ENCODE peak calls at places on chromosomes 4 and X, in four cellular contexts. One of them, this sample, is unnamed.
A peak's percentile ranks its signal among the peaks of the same experiment; 100 is the strongest.

GRCh38 chrX:100745806-100746537 is 14.1 kb upstream of the SYTL4 start:
- DNase-seq in CD8-positive, alpha-beta T cell: no peak
- DNase-seq in iPS DF 6.9: no peak
- DNase-seq in lower lobe of right lung: no peak
- DNase-seq in this sample: no peak

GRCh38 chrX:150165776-150166610 is 197.1 kb upstream of the MAMLD1 start:
- DNase-seq in CD8-positive, alpha-beta T cell: no peak
- DNase-seq in lower lobe of right lung: no peak
- DNase-seq in iPS DF 6.9: no peak
- DNase-seq in this sample: no peak

GRCh38 chr4:139050436-139050835 is 34.9 kb downstream of the NOCT start:
- DNase-seq in CD8-positive, alpha-beta T cell: no peak
- DNase-seq in iPS DF 6.9: no peak
- DNase-seq in lower lobe of right lung: no peak
- DNase-seq in this sample: no peak

GRCh38 chrX:123647244-123647643 is 85.6 kb downstream of the THOC2 start:
- DNase-seq in lower lobe of right lung: no peak
- DNase-seq in CD8-positive, alpha-beta T cell: no peak
- DNase-seq in iPS DF 6.9: no peak
- DNase-seq in this sample: no peak

GRCh38 chr4:7194251-7195137 is 2.2 kb downstream of the SORCS2 start:
- DNase-seq in lower lobe of right lung: peak; percentile 83
- DNase-seq in CD8-positive, alpha-beta T cell: no peak
- DNase-seq in iPS DF 6.9: no peak
- DNase-seq in this sample: peak; percentile 42

GRCh38 chrX:153869473-153870287 is 16.3 kb downstream of the L1CAM start:
- DNase-seq in iPS DF 6.9: no peak
- DNase-seq in CD8-positive, alpha-beta T cell: no peak
- DNase-seq in lower lobe of right lung: no peak
- DNase-seq in this sample: no peak

GRCh38 chr4:138439143-138439581 is 197.0 kb upstream of the SLC7A11 start:
- DNase-seq in lower lobe of right lung: no peak
- DNase-seq in CD8-positive, alpha-beta T cell: no peak
- DNase-seq in iPS DF 6.9: no peak
- DNase-seq in this sample: no peak

GRCh38 chrX:48090123-48090522 is 18.7 kb upstream of the ZNF630 start:
- DNase-seq in iPS DF 6.9: no peak
- DNase-seq in CD8-positive, alpha-beta T cell: no peak
- DNase-seq in lower lobe of right lung: no peak
- DNase-seq in this sample: no peak

GRCh38 chrX:17860811-17861495 is at the start of gene RAI2:
- DNase-seq in CD8-positive, alpha-beta T cell: peak; percentile 49
- DNase-seq in lower lobe of right lung: peak; percentile 55
- DNase-seq in iPS DF 6.9: no peak
- DNase-seq in this sample: peak; percentile 35

GRCh38 chr4:72896515-72896914 is 173.0 kb downstream of the COX18 start:
- DNase-seq in CD8-positive, alpha-beta T cell: no peak
- DNase-seq in lower lobe of right lung: no peak
- DNase-seq in iPS DF 6.9: no peak
- DNase-seq in this sample: no peak

GRCh38 chrX:121245763-121246162 is 198.4 kb downstream of the GLUD2 start:
- DNase-seq in lower lobe of right lung: no peak
- DNase-seq in iPS DF 6.9: no peak
- DNase-seq in CD8-positive, alpha-beta T cell: no peak
- DNase-seq in this sample: no peak

GRCh38 chr4:151228196-151229119 is 48.5 kb upstream of the PRSS48 start:
- DNase-seq in CD8-positive, alpha-beta T cell: no peak
- DNase-seq in iPS DF 6.9: no peak
- DNase-seq in lower lobe of right lung: no peak
- DNase-seq in this sample: no peak

GRCh38 chr4:124278477-124278876 is 434.1 kb downstream of the ANKRD50 start:
- DNase-seq in iPS DF 6.9: no peak
- DNase-seq in lower lobe of right lung: no peak
- DNase-seq in CD8-positive, alpha-beta T cell: no peak
- DNase-seq in this sample: no peak

GRCh38 chr4:124282301-124282898 is 430.1 kb downstream of the ANKRD50 start:
- DNase-seq in CD8-positive, alpha-beta T cell: no peak
- DNase-seq in lower lobe of right lung: no peak
- DNase-seq in iPS DF 6.9: no peak
- DNase-seq in this sample: no peak

GRCh38 chr4:124276461-124276860 is 436.1 kb downstream of the ANKRD50 start:
- DNase-seq in iPS DF 6.9: no peak
- DNase-seq in CD8-positive, alpha-beta T cell: no peak
- DNase-seq in lower lobe of right lung: no peak
- DNase-seq in this sample: no peak

GRCh38 chr4:124279741-124280140 is 432.8 kb downstream of the ANKRD50 start:
- DNase-seq in CD8-positive, alpha-beta T cell: no peak
- DNase-seq in lower lobe of right lung: no peak
- DNase-seq in iPS DF 6.9: no peak
- DNase-seq in this sample: no peak

DNA sequence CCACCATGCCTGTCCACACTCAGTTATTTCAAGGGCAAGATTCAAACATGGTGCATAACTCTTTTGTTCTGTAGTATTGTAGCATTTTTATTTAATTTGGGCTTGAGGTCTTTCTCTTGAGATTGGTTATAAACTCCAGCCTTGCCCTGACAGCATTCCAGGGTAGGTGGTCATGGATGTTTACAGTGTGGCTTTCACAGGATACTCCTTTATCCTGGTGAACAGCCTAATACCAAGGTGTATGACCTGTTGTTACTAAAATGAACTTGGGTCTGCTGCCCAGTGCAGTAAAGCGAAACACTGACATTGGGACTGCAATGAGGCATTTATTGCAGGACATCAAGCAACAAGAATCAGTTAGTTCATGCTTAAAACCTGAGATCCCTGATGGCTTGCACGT is 434.8 kb downstream of the ANKRD50 start:
- DNase-seq in lower lobe of right lung: no peak
- DNase-seq in iPS DF 6.9: no peak
- DNase-seq in CD8-positive, alpha-beta T cell: no peak
- DNase-seq in this sample: no peak
- H3K27ac ChIP-seq in lower lobe of right lung: no peak overlapping the region
- H3K27ac ChIP-seq in iPS DF 6.9: no peak overlapping the region
- H3K27ac ChIP-seq in CD8-positive, alpha-beta T cell: no peak overlapping the region
- H3K27ac ChIP-seq in this sample: peak overlapping the region; percentile 39

GRCh38 chr4:48196758-48197504 is 62.9 kb upstream of the TXK start:
- DNase-seq in iPS DF 6.9: no peak
- DNase-seq in lower lobe of right lung: no peak
- DNase-seq in CD8-positive, alpha-beta T cell: no peak
- DNase-seq in this sample: no peak

GRCh38 chr4:48195853-48196252 is 61.8 kb upstream of the TXK start:
- DNase-seq in iPS DF 6.9: no peak
- DNase-seq in CD8-positive, alpha-beta T cell: no peak
- DNase-seq in lower lobe of right lung: no peak
- DNase-seq in this sample: no peak

GRCh38 chr4:48193921-48194320 is 59.9 kb upstream of the TXK start:
- DNase-seq in iPS DF 6.9: no peak
- DNase-seq in CD8-positive, alpha-beta T cell: no peak
- DNase-seq in lower lobe of right lung: no peak
- DNase-seq in this sample: no peak

GRCh38 chr4:48193096-48193836 is 59.2 kb upstream of the TXK start:
- DNase-seq in lower lobe of right lung: no peak
- DNase-seq in CD8-positive, alpha-beta T cell: no peak
- DNase-seq in iPS DF 6.9: no peak
- DNase-seq in this sample: no peak

GRCh38 chr4:48194986-48195773 is 61.1 kb upstream of the TXK start:
- DNase-seq in CD8-positive, alpha-beta T cell: no peak
- DNase-seq in lower lobe of right lung: no peak
- DNase-seq in iPS DF 6.9: no peak
- DNase-seq in this sample: no peak
- H3K27ac ChIP-seq in CD8-positive, alpha-beta T cell: no peak overlapping the region
- H3K27ac ChIP-seq in lower lobe of right lung: no peak overlapping the region
- H3K27ac ChIP-seq in iPS DF 6.9: no peak overlapping the region
- H3K27ac ChIP-seq in this sample: no peak overlapping the region

GRCh38 chrX:19565605-19566004 is 50.3 kb upstream of the MAP3K15 start:
- DNase-seq in iPS DF 6.9: no peak
- DNase-seq in CD8-positive, alpha-beta T cell: no peak
- DNase-seq in lower lobe of right lung: no peak
- DNase-seq in this sample: no peak

GRCh38 chrX:19569121-19569805 is 54.0 kb upstream of the MAP3K15 start:
- DNase-seq in iPS DF 6.9: no peak
- DNase-seq in lower lobe of right lung: no peak
- DNase-seq in CD8-positive, alpha-beta T cell: no peak
- DNase-seq in this sample: peak; percentile 68

GRCh38 chrX:19566359-19567141 is 51.2 kb upstream of the MAP3K15 start:
- DNase-seq in iPS DF 6.9: no peak
- DNase-seq in CD8-positive, alpha-beta T cell: no peak
- DNase-seq in lower lobe of right lung: no peak
- DNase-seq in this sample: no peak

GRCh38 chrX:19569930-19570329 is 54.6 kb upstream of the MAP3K15 start:
- DNase-seq in lower lobe of right lung: no peak
- DNase-seq in CD8-positive, alpha-beta T cell: no peak
- DNase-seq in iPS DF 6.9: no peak
- DNase-seq in this sample: no peak

DNA sequence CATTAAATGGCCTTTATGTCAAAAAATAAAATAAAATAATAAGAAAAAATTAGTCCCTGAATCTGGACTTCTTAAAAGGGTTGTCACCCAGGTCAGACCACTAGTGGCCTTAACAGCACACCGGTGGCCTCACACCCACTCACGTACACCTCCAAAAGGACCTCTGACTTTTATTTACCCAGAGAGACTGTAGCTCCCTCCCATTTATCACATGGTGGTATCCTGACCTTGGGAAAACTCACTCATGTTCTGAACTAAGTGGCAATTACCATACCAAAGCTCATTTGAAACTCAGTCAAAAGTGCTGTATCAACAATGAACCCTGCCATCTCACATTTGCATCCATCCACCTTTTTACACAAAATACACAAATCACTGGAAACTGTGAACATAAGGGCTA is 53.1 kb upstream of the MAP3K15 start:
- DNase-seq in lower lobe of right lung: no peak
- DNase-seq in CD8-positive, alpha-beta T cell: no peak
- DNase-seq in iPS DF 6.9: no peak
- DNase-seq in this sample: no peak
- H3K27ac ChIP-seq in lower lobe of right lung: no peak overlapping the region
- H3K27ac ChIP-seq in CD8-positive, alpha-beta T cell: no peak overlapping the region
- H3K27ac ChIP-seq in iPS DF 6.9: no peak overlapping the region
- H3K27ac ChIP-seq in this sample: peak overlapping the region; percentile 87

DNA sequence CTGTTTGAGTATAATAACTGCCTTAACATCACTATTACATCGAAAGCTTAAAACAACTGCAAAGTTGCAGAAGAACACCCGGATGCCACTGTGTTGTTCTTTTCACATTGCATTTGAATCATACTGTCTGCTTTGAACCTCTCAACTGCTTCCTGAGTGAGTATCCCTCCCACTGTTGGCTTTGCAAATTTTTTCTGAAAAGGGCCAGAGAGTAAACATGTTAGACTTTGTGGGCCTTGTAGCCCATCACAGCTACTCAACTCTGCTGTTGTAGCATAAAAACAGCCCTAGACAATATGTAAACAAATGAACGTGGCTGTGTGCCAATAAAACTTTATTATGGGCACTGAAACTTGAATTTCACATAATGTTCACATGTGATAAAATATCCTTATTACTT is 76.1 kb downstream of the NSG1 start:
- DNase-seq in CD8-positive, alpha-beta T cell: no peak
- DNase-seq in iPS DF 6.9: no peak
- DNase-seq in lower lobe of right lung: no peak
- DNase-seq in this sample: no peak
- H3K27ac ChIP-seq in CD8-positive, alpha-beta T cell: no peak overlapping the region
- H3K27ac ChIP-seq in iPS DF 6.9: no peak overlapping the region
- H3K27ac ChIP-seq in lower lobe of right lung: no peak overlapping the region
- H3K27ac ChIP-seq in this sample: no peak overlapping the region

DNA sequence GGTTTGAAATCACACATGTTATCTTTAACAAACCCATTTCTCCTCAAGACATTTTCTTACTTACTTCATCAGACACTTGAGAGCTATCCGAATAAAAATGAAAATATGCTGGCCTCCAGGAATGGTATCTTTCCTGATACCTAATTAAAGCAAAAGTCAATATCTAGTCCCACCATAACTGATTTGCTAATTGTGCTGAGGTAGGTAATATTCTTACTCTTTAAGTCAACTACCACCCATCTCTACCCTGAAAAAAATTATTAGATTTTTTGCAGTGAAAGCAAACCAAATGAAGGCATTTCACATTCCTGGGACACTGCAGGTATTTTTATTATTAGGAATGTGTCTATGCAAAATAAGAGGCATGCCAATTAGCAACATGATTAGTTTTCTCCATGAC is 175.8 kb downstream of the QDPR start:
- DNase-seq in lower lobe of right lung: no peak
- DNase-seq in CD8-positive, alpha-beta T cell: no peak
- DNase-seq in iPS DF 6.9: no peak
- DNase-seq in this sample: no peak
- H3K27ac ChIP-seq in lower lobe of right lung: no peak overlapping the region
- H3K27ac ChIP-seq in CD8-positive, alpha-beta T cell: no peak overlapping the region
- H3K27ac ChIP-seq in iPS DF 6.9: no peak overlapping the region
- H3K27ac ChIP-seq in this sample: no peak overlapping the region

DNA sequence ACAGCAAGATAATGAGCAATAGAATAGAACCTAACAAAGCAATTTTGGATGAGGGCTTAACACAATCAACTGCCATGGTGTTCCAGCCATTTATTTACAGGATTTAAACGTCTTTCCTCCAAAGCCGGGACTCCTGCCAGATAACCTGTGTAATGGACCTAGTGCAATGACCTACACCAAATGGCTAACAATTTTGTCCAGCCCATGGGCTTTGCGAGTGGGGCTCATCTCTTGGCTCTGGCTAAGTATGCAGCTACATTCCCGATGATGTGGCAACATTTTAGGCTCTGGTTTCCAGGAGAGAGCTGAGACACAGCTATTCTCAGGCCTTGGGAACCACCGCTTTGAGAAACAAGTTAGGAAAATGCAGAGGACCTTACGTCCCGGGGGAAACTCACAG is 822.3 kb upstream of the FTHL17 start:
- DNase-seq in lower lobe of right lung: no peak
- DNase-seq in iPS DF 6.9: no peak
- DNase-seq in CD8-positive, alpha-beta T cell: no peak
- DNase-seq in this sample: no peak
- H3K27ac ChIP-seq in lower lobe of right lung: no peak overlapping the region
- H3K27ac ChIP-seq in iPS DF 6.9: no peak overlapping the region
- H3K27ac ChIP-seq in CD8-positive, alpha-beta T cell: no peak overlapping the region
- H3K27ac ChIP-seq in this sample: no peak overlapping the region

This sample was measured in left ventricle myocardium inferior.